ENCODE peak calls at places on chromosomes 13 and 19, in eight cellular contexts. T, J, P, V, Q, A, B and E are unnamed samples.

GRCh38 chr19:19361075-19361594 is 40.5 kb downstream of the MAU2 start:
- DNase-seq in B (peak; percentile 91), J (peak; percentile 93), Q (peak; percentile 57), V (peak; percentile 51), A (peak; percentile 81), P (peak; percentile 92), T (peak; percentile 51), E (no peak)

GRCh38 chr19:29805026-29805925 is 6.5 kb upstream of the CCNE1 start:
- DNase-seq in V (peak; percentile 18), Q (no peak), B (no peak), T (no peak), J (no peak), P (no peak), A (no peak), E (no peak)

GRCh38 chr19:16861875-16862274 is 26.9 kb upstream of the F2RL3 start:
- DNase-seq in P (no peak), B (no peak), A (no peak), J (peak; percentile 7), T (no peak), V (no peak), Q (no peak), E (no peak)

GRCh38 chr19:39940221-39940833 is 5.9 kb upstream of the FCGBP start:
- DNase-seq in V (no peak), J (no peak), P (no peak), Q (no peak), B (no peak), A (no peak), T (no peak), E (no peak)

GRCh38 chr13:57739089-57739488 is 107.5 kb downstream of the PCDH17 start:
- DNase-seq in T (no peak), B (no peak), P (no peak), Q (no peak), V (no peak), J (peak; percentile 91), A (no peak), E (no peak)

GRCh38 chr19:6393982-6394412 is 1.0 kb upstream of the GTF2F1 start:
- DNase-seq in P (no peak), Q (no peak), J (no peak), B (peak; percentile 87), A (no peak), T (no peak), V (no peak), E (no peak)

GRCh38 chr19:50519006-50519575 is 5.4 kb upstream of the ASPDH start:
- DNase-seq in Q (no peak), P (no peak), B (no peak), J (no peak), A (no peak), V (no peak), T (no peak), E (no peak)

GRCh38 chr19:54094601-54095000 is 6.0 kb downstream of the OSCAR start:
- DNase-seq in A (no peak), P (no peak), J (no peak), T (no peak), Q (no peak), V (no peak), B (no peak), E (no peak)

GRCh38 chr19:53961523-53962345 is 1.0 kb upstream of the CACNG8 start:
- DNase-seq in B (no peak), V (no peak), J (peak; percentile 72), Q (no peak), T (no peak), P (no peak), A (no peak), E (no peak)

GRCh38 chr19:46373573-46374359 is 26.9 kb downstream of the PPP5C start:
- DNase-seq in A (no peak), J (peak; percentile 72), B (no peak), P (no peak), T (peak; percentile 37), Q (no peak), V (peak; percentile 55), E (no peak)

GRCh38 chr19:18192673-18193387 is at the start of gene MPV17L2:
- DNase-seq in J (peak; percentile 100), Q (peak; percentile 100), V (peak; percentile 100), P (peak; percentile 100), T (peak; percentile 96), A (peak; percentile 100), B (peak; percentile 99), E (peak; percentile 97)

GRCh38 chr19:30784850-30785459 is 412.8 kb downstream of the ZNF536 start:
- DNase-seq in V (no peak), Q (no peak), A (peak; percentile 43), T (no peak), P (no peak), B (peak; percentile 74), J (peak; percentile 79), E (peak; percentile 60)

GRCh38 chr19:45402469-45403070 is 2.3 kb downstream of the PPP1R13L start:
- DNase-seq in B (no peak), V (no peak), A (no peak), T (peak; percentile 62), P (no peak), J (no peak), Q (no peak), E (no peak)

GRCh38 chr19:29542776-29543175 is 17.0 kb downstream of the VSTM2B start:
- DNase-seq in J (no peak), P (no peak), V (no peak), T (no peak), B (no peak), A (no peak), Q (no peak), E (no peak)

GRCh38 chr13:67069117-67069767 is 160.9 kb downstream of the PCDH9 start:
- DNase-seq in J (no peak), Q (no peak), A (no peak), B (no peak), V (no peak), T (no peak), P (no peak), E (no peak)

GRCh38 chr13:49586717-49587116 is 1.4 kb upstream of the RCBTB1 start:
- DNase-seq in A (no peak), T (no peak), P (no peak), B (no peak), Q (no peak), J (no peak), V (no peak), E (no peak)

DNA sequence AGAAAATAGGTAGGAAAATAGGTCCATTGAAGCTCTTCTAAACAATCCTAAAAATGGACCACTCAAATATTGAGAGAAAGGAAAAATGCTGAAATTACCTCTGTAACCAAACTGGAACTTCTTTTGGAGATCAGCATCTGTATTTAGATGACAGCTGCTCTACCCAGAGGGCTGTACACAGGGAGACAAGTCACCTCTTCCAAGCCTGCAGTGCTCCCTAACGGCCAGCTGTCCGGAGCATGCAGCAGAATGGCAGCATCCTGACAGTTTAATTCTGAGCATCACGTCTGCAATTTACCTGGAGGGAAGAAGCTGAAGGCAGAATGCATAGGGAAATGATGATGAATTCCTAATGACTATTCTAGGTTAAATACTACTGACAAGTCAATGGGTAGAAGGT is 62.8 kb upstream of the DIAPH3 start:
- DNase-seq in T (no peak), B (peak; percentile 15), V (peak; percentile 2), P (no peak), Q (peak; percentile 5), A (peak; percentile 3), J (no peak), E (no peak)
- TF ChIP-seq CTCF in T (peak; percentile 37), B (no peak), V (peak; percentile 16), P (peak; percentile 30), Q (peak; percentile 62), A (peak; percentile 18), J (peak; percentile 15), E (no peak)

GRCh38 chr13:25911020-25911419 is 140.8 kb downstream of the SHISA2 start:
- DNase-seq in T (no peak), Q (no peak), A (no peak), P (no peak), V (no peak), B (no peak), J (no peak), E (no peak)

GRCh38 chr13:25910243-25910642 is 141.6 kb downstream of the SHISA2 start:
- DNase-seq in A (no peak), T (no peak), V (no peak), J (no peak), P (no peak), Q (no peak), B (no peak), E (no peak)

GRCh38 chr13:25905411-25906010 is 146.3 kb downstream of the SHISA2 start:
- DNase-seq in A (no peak), V (no peak), Q (no peak), B (no peak), P (no peak), J (no peak), T (no peak), E (no peak)

GRCh38 chr13:25906211-25906661 is 145.6 kb downstream of the SHISA2 start:
- DNase-seq in P (no peak), B (peak; percentile 47), A (peak; percentile 59), T (no peak), Q (no peak), J (peak; percentile 75), V (no peak), E (no peak)

DNA sequence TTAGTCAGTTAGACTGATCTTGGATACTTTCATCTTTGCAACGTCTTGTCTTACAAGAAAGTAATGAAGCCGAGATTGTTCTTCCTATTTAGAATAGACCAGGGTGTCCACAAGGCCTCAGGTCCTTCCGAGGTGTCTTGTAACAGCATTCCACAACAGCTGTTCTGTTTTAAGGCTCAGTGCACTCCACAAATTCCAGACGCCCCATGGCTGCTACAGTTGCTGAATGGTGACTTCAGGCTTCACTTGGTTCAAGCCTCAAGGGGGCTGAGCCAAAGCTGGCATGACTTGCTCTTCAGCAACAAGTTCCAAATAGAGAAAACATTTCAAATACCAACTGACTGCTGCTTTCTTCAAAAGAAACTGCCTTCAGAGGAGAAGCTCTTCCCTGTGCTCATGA is 143.4 kb downstream of the SHISA2 start:
- DNase-seq in P (no peak), V (no peak), B (no peak), J (no peak), Q (no peak), A (no peak), T (no peak), E (no peak)
- TF ChIP-seq CTCF in P (no peak), V (no peak), B (no peak), J (no peak), Q (no peak), A (no peak), T (no peak), E (no peak)

DNA sequence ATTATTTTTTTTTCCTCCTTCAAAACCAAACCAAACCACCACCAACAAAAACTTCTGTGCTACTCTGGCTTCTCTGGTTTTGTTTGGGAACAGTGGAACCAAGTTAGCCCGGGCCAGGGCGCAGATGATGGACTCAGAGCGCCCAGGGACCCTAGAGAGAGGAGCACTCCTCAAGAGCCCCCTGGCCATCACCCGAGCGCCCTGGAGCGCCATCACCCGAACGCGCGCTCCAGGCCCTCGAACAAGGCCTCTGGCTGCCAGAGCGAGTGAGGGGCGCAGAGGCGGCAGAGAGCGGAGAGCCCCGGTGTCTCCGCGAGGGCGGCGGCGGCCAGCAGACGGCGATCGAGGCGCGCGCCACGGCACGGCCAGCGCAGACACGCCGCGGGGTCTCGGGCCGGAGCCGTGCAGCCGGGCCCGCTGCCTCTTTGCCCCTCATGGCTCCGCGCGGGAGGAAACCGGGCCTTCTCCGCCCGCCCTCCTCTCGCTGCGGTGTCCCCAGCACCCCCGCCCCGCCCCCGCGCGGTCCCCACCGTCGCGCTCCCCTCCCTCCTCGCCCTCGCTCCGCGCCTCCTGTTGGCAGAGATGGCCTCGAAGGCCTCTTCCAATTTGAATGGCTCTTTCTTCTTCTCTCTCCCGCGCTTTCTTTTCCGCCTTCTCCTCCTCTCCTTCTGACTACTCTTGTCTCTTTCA is 4.2 kb upstream of the SOX1 start:
- DNase-seq in V (no peak), A (no peak), P (no peak), B (no peak), J (no peak), T (peak; percentile 65), Q (no peak), E (no peak)
- TF ChIP-seq CTCF in V (no peak), A (no peak), P (no peak), B (no peak), J (no peak), T (peak; percentile 80), Q (no peak), E (peak; percentile 55)

GRCh38 chr13:71320452-71320851 is 546.6 kb downstream of the DACH1 start:
- DNase-seq in A (peak; percentile 2), P (peak; percentile 5), J (peak; percentile 58), T (no peak), V (no peak), B (peak; percentile 8), Q (no peak), E (no peak)
- TF ChIP-seq CTCF in A (peak; percentile 73), P (peak; percentile 65), J (peak; percentile 65), T (peak; percentile 49), V (peak; percentile 34), B (no peak), Q (peak; percentile 48), E (peak; percentile 31)